ENCODE peak calls at places on chromosomes 12 and 14, in nine cellular contexts. L is ovary, Z is mammary epithelial cell, I is fibroblast of pulmonary artery, J is gastrocnemius medialis, T is tibial nerve, S is psoas muscle, C is transverse colon, H is iPS DF 6.9. U is an unnamed sample.
A peak's percentile ranks its signal among the peaks of the same experiment; 100 is the strongest.

GRCh38 chr12:86727151-86727550 is 471.0 kb upstream of the MGAT4C start:
- DNase-seq in L (no peak), Z (peak; percentile 36), I (peak; percentile 68), J (no peak), T (no peak), S (no peak), C (no peak), H (no peak), U (peak; percentile 71)

GRCh38 chr12:121443911-121444841 is 44.3 kb downstream of the RNF34 start:
- DNase-seq in L (no peak), Z (no peak), I (no peak), J (no peak), T (no peak), S (no peak), C (peak; percentile 66), H (no peak), U (no peak)

GRCh38 chr14:87351007-87351406 is 642.0 kb downstream of the GALC start:
- DNase-seq in L (no peak), Z (no peak), I (no peak), J (no peak), T (no peak), S (no peak), C (no peak), H (no peak), U (no peak)

GRCh38 chr12:108193922-108194321 is 64.8 kb downstream of the WSCD2 start:
- DNase-seq in L (no peak), Z (no peak), I (peak; percentile 16), J (no peak), T (peak; percentile 21), S (no peak), C (no peak), H (no peak), U (peak; percentile 17)

GRCh38 chr14:87483651-87484260 is 509.2 kb downstream of the GALC start:
- DNase-seq in L (no peak), Z (peak; percentile 76), I (peak; percentile 6), J (no peak), T (no peak), S (no peak), C (no peak), H (no peak), U (peak; percentile 51)

GRCh38 chr14:61152851-61153364 is 128.2 kb downstream of the TMEM30B start:
- DNase-seq in L (no peak), Z (peak; percentile 77), I (peak; percentile 73), J (no peak), T (no peak), S (no peak), C (no peak), H (no peak), U (peak; percentile 84)

GRCh38 chr12:82672811-82673495 is 13.8 kb upstream of the TMTC2 start:
- DNase-seq in L (no peak), Z (no peak), I (peak; percentile 66), J (no peak), T (no peak), S (no peak), C (no peak), H (no peak), U (no peak)

GRCh38 chr14:91980157-91980556 is 32.7 kb upstream of the FBLN5 start:
- DNase-seq in L (no peak), Z (peak; percentile 93), I (peak; percentile 90), J (peak; percentile 9), T (no peak), S (no peak), C (no peak), H (no peak), U (peak; percentile 92)

GRCh38 chr12:119784673-119785072 is 92.4 kb downstream of the CIT start:
- DNase-seq in L (no peak), Z (no peak), I (no peak), J (no peak), T (no peak), S (no peak), C (no peak), H (no peak), U (no peak)

GRCh38 chr12:46386360-46386867 is 13.8 kb upstream of the SLC38A2 start:
- DNase-seq in L (no peak), Z (peak; percentile 86), I (peak; percentile 97), J (no peak), T (no peak), S (no peak), C (no peak), H (no peak), U (peak; percentile 98)

GRCh38 chr14:69997849-69998248 is 118.6 kb downstream of the SMOC1 start:
- DNase-seq in L (peak; percentile 52), Z (peak; percentile 99), I (peak; percentile 85), J (no peak), T (no peak), S (no peak), C (no peak), H (no peak), U (peak; percentile 64)

GRCh38 chr12:62190921-62191746 is 69.1 kb upstream of the USP15 start:
- DNase-seq in L (peak; percentile 46), Z (no peak), I (no peak), J (no peak), T (no peak), S (no peak), C (no peak), H (no peak), U (no peak)

GRCh38 chr12:130835011-130835410 is 4.0 kb downstream of the STX2 start:
- DNase-seq in L (no peak), Z (no peak), I (no peak), J (no peak), T (no peak), S (no peak), C (no peak), H (no peak), U (no peak)
- H3K4me3 ChIP-seq in L (no peak overlapping the region), Z (no peak overlapping the region), I (no peak overlapping the region), J (no peak overlapping the region), T (no peak overlapping the region), S (no peak overlapping the region), C (no peak overlapping the region), H (no peak overlapping the region), U (no peak overlapping the region)

DNA sequence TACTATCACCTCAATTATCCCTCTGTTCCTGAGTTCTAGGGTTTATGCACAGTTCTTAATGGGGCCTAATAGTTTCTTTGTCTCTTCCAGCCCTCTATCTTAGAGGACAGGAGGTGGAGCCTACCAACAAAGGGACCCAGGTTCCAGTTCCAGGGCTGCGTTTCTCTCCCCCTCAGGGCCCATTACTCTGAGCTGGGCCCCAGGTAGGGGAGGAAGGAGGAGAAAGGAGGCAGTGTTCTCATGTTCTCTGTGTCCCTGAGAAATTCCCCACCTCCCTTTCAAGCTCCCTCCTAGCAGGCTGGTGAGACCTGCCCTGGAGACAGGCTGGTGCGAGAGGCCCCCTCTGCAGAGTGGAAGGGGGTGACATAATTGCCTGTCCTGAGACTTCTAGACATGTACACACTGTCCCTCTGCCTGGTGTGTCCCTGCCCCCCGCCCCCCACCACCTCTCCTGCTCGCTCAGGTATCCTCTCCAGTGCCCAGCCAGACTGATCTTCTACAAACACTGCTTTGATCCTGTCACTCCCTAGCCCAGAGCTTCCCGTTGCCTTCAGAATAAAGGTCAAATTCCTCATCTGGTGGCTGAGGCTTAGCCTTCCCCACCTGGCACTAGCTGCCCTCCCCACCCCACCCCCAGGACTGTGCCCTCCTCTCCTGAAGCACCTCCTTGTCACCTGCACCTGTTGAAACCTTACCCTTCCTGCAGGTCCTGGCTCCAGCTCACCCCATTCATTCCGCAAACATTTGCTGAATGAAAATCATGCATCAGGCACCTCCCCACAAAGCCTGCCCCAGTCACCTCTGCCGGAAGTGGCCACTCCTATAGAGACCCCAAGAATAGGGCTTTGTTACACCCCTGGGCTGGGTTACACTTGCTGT is 21.1 kb upstream of the KRT8 start:
- DNase-seq in L (no peak), Z (peak; percentile 81), I (no peak), J (no peak), T (no peak), S (no peak), C (peak; percentile 73), H (no peak), U (no peak)
- H3K4me3 ChIP-seq in L (no peak overlapping the region), Z (no peak overlapping the region), I (no peak overlapping the region), J (no peak overlapping the region), T (no peak overlapping the region), S (no peak overlapping the region), C (no peak overlapping the region), H (no peak overlapping the region), U (no peak overlapping the region)

DNA sequence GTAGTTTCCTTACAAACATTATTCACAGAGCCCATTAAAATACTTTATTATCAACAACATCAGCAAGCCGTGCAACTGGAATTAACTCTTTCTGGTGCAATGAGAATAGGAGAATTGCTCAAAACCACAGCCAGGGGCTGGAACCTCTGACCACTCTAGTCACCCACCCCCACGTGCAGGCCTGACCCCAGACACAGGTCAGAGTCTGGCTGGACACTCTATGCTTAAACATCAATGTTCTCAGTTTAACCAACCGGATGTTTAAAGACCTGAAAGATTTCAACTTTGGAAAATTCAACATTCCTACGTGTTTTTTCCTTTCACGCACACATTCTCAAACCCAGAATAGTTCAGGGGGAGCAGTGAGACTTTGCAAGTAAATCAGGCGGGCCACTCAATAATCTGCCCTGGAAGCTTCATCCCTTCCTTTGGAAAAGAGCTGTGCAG is 65.1 kb downstream of the FOXN3 start:
- DNase-seq in L (peak; percentile 67), Z (no peak), I (no peak), J (no peak), T (no peak), S (no peak), C (no peak), H (no peak), U (no peak)
- H3K4me3 ChIP-seq in L (no peak overlapping the region), Z (no peak overlapping the region), I (no peak overlapping the region), J (no peak overlapping the region), T (no peak overlapping the region), S (no peak overlapping the region), C (no peak overlapping the region), H (no peak overlapping the region), U (no peak overlapping the region)

GRCh38 chr14:54804720-54805060 is 97.9 kb downstream of the GCH1 start:
- DNase-seq in L (no peak), Z (peak; percentile 66), I (no peak), J (no peak), T (no peak), S (no peak), C (no peak), H (no peak), U (no peak)

GRCh38 chr14:54803926-54804719 is 98.5 kb downstream of the GCH1 start:
- DNase-seq in L (no peak), Z (no peak), I (no peak), J (no peak), T (no peak), S (no peak), C (no peak), H (no peak), U (no peak)

GRCh38 chr14:54805521-54806322 is 96.9 kb downstream of the GCH1 start:
- DNase-seq in L (peak; percentile 86), Z (peak; percentile 73), I (peak; percentile 85), J (peak; percentile 59), T (peak; percentile 85), S (peak; percentile 92), C (peak; percentile 80), H (peak; percentile 91), U (peak; percentile 85)

GRCh38 chr14:54806616-54807015 is 96.0 kb downstream of the GCH1 start:
- DNase-seq in L (no peak), Z (no peak), I (no peak), J (no peak), T (no peak), S (no peak), C (no peak), H (no peak), U (no peak)

DNA sequence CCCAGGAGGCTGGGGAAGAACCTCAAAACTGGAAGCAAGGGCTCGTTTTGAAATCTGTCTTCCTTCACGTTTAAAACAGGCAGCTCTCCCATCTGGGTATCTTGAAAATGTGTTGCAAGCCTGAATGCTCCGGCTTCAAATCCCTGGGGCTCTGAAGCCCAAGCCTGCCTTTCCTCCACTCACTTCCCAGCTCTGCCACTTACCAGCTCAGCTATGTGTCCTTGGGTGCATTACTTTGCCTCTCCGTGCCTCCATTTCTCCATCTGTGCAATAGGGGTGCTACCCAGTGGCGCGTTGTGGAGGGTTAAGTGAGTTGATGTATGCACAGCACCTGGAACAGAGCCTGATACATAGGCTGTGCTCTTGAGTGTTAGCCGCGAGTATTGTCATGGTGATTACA is 97.5 kb downstream of the GCH1 start:
- DNase-seq in L (no peak), Z (no peak), I (peak; percentile 20), J (no peak), T (no peak), S (no peak), C (no peak), H (no peak), U (peak; percentile 22)
- H3K4me3 ChIP-seq in L (no peak overlapping the region), Z (no peak overlapping the region), I (no peak overlapping the region), J (no peak overlapping the region), T (no peak overlapping the region), S (no peak overlapping the region), C (no peak overlapping the region), H (no peak overlapping the region), U (no peak overlapping the region)

U was measured in fibroblast of the aortic adventitia.